ENCODE peak calls at places on chromosome 20, in four cellular contexts. E is AG09309, B is fibroblast of mammary gland, I is A549. J is an unnamed sample.

GRCh38 chr20:23456416-23456815 is 3.7 kb upstream of the CST11 start:
- DNase-seq in B (no peak), I (no peak), E (no peak), J (no peak)

GRCh38 chr20:64044484-64045247 is 4.8 kb downstream of the SOX18 start:
- DNase-seq in E (no peak), B (peak; percentile 41), I (peak; percentile 52), J (no peak)

GRCh38 chr20:10581823-10582222 is 92.0 kb downstream of the JAG1 start:
- DNase-seq in B (peak; percentile 84), E (no peak), I (no peak), J (no peak)

GRCh38 chr20:40506567-40506966 is 182.5 kb downstream of the MAFB start:
- DNase-seq in E (peak; percentile 97), I (peak; percentile 9), B (peak; percentile 99), J (peak; percentile 76)

GRCh38 chr20:38840053-38840893 is 34.8 kb downstream of the PPP1R16B start:
- DNase-seq in B (peak; percentile 7), E (no peak), I (no peak), J (no peak)

GRCh38 chr20:34111712-34112599 is at the start of gene EIF2S2:
- DNase-seq in B (peak; percentile 98), I (peak; percentile 92), E (peak; percentile 96), J (peak; percentile 100)

GRCh38 chr20:21240394-21240793 is 62.7 kb upstream of the XRN2 start:
- DNase-seq in I (no peak), B (no peak), E (no peak), J (peak; percentile 5)

GRCh38 chr20:6909608-6910007 is 142.1 kb downstream of the BMP2 start:
- DNase-seq in I (no peak), E (no peak), B (no peak), J (no peak)

GRCh38 chr20:37283530-37284195 is 5.8 kb upstream of the MANBAL start:
- DNase-seq in I (no peak), E (no peak), B (no peak), J (no peak)

GRCh38 chr20:13243826-13244376 is 22.8 kb downstream of the ISM1 start:
- DNase-seq in E (peak; percentile 52), I (peak; percentile 81), B (peak; percentile 38), J (peak; percentile 61)

GRCh38 chr20:37800618-37801017 is 102.3 kb upstream of the VSTM2L start:
- DNase-seq in E (no peak), I (no peak), B (no peak), J (no peak)

GRCh38 chr20:11216451-11217314 is 542.9 kb upstream of the JAG1 start:
- DNase-seq in B (no peak), E (no peak), I (peak; percentile 16), J (peak; percentile 86)

GRCh38 chr20:39025883-39026282 is 63.7 kb downstream of the DHX35 start:
- DNase-seq in I (no peak), B (no peak), E (no peak), J (no peak)

GRCh38 chr20:45467861-45468260 is 1.7 kb upstream of the WFDC2 start:
- DNase-seq in B (no peak), E (no peak), I (no peak), J (no peak)

GRCh38 chr20:45463113-45463512 is 6.4 kb upstream of the WFDC2 start:
- DNase-seq in I (no peak), B (no peak), E (no peak), J (no peak)

GRCh38 chr20:45463709-45464108 is 5.8 kb upstream of the WFDC2 start:
- DNase-seq in E (no peak), I (no peak), B (no peak), J (no peak)

GRCh38 chr20:45467172-45467571 is 2.4 kb upstream of the WFDC2 start:
- DNase-seq in I (no peak), B (no peak), E (no peak), J (no peak)

DNA sequence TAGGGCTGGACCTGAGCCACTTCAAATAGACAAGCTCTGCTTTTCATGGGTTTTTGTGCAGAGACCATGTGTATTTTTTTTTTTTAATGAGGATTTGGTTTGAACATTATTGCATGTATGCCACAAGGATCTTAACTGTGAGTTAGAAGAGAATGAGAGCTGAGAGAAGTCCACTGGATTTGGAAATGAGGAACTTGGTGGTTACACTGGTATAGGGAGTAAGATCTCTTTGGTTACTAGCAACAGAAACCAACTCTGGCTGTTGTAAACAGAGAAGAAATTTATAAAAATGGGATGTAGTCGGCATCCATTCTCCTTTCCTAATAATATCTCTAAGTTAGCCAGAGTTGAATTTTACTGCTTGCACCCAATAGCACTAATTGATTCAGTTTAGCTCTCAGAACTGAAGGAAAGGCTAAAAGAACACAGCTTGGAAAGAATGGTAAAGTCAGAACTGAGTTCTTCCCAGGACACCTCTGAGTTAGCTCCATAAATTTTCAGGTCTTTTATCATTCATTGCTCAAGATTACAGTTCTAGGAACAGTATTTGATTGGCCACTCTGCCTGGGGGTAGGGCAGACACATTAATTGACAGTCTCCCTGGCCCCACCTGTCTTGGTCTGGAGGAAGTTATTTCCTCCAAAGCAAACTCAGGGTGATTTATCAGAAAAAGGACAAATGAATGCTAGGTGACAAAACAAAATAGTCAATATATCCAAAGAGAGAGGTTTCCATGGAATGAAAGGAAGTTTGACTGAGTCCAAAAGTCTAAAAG is 3.9 kb upstream of the WFDC2 start:
- DNase-seq in B (no peak), E (no peak), I (no peak), J (no peak)
- TF ChIP-seq CTCF in B (no peak), E (no peak), I (no peak), J (no peak)

GRCh38 chr20:35517125-35517524 is 12.3 kb downstream of the C20orf173 start:
- DNase-seq in B (no peak), I (no peak), E (no peak), J (no peak)

GRCh38 chr20:35518975-35519374 is 10.5 kb downstream of the C20orf173 start:
- DNase-seq in I (no peak), B (no peak), E (no peak), J (no peak)

GRCh38 chr20:35515341-35515740 is 14.1 kb downstream of the C20orf173 start:
- DNase-seq in E (no peak), I (no peak), B (no peak), J (no peak)

GRCh38 chr20:35514371-35514960 is 15.0 kb downstream of the C20orf173 start:
- DNase-seq in B (no peak), I (no peak), E (no peak), J (no peak)

DNA sequence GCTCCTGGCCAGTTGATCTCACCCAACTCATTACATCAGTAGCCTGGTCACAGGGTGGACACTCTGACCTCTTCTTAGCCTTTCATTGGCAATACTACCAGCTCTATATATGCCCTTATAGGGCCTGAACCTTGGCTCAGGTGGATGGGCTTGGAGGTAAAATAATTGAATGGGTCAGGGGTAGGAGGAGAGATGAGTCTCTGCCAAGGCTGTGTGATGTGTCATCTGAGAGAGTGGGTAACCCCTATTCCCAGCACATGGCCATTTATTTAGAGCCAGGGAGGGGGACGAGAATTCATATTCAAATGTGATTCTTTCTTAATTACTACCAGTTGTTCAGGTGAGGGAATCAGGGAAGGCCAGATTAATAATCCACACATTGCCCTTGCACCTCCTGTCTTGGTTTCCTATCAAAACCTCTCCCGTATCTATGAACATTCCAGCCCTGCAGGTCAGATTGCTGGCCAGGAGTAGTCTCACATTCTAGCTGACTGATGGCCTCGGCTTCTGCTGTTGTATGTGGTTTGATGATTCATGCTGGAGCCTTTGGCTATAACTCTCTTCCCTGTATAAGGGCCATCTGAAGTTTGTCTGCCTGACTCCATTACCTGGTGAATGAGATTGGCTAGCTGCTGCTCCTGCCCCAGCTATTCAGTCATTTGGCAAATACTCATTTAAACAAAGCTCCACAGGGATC is 13.4 kb downstream of the C20orf173 start:
- DNase-seq in B (peak; percentile 84), E (peak; percentile 21), I (peak; percentile 38), J (no peak)
- H3K4me3 ChIP-seq in B (no peak overlapping the region), E (no peak overlapping the region), I (no peak overlapping the region), J (no peak overlapping the region)

GRCh38 chr20:9215539-9215938 is 146.7 kb downstream of the PLCB4 start:
- DNase-seq in E (no peak), B (no peak), I (no peak), J (peak; percentile 15)
- TF ChIP-seq CTCF in E (peak; percentile 43), B (peak; percentile 56), I (peak; percentile 55), J (peak; percentile 62)

DNA sequence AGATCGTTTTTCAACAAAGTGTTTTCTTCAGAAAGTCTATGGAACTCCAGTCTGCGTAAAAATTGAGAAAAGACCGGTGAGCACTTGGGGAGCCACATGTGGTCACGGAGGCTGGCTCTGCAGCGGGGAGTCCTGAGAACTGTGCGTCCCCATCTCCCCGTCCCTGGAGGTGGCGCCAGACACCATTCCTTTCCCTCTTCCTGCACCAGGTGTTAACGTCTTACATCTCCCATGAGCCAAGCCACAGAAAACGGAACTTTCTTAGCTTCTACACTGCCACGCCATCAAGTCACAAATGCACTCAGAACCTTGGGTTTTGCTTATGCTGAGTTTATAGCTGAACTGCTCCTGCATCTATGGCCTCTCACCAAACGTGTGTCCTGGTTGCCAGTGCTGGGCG is 62.6 kb downstream of the GINS1 start:
- DNase-seq in E (no peak), I (no peak), B (peak; percentile 49), J (peak; percentile 78)
- H3K4me3 ChIP-seq in E (no peak overlapping the region), I (no peak overlapping the region), B (no peak overlapping the region), J (no peak overlapping the region)

DNA sequence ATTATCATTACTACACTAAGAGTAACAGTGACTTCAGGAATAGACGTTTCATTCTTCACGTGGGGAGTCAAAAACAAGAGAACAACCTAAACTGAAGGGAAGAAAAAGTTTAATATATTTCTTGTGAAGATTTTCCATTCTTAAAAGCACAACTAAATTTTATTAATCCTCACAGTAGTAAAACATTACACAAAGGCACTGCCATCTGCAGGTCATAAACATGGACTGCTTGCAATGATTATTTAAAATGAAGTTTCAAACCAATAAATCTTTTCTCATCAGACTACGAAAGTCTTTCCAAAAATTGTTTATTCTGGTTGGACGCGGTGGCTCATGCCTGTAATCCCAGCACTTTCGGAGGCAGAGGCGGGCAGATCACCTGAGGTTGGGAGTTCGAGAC is 2.6 kb downstream of the NCOA5 start:
- DNase-seq in B (peak; percentile 42), E (no peak), I (no peak), J (no peak)
- TF ChIP-seq CTCF in B (peak; percentile 52), E (peak; percentile 44), I (peak; percentile 46), J (peak; percentile 40)

GRCh38 chr20:47782920-47783552 is 2.2 kb downstream of the SULF2 start:
- DNase-seq in E (no peak), I (peak; percentile 10), B (no peak), J (peak; percentile 30)

GRCh38 chr20:47785321-47785899 is at the start of gene SULF2:
- DNase-seq in I (no peak), B (no peak), E (no peak), J (peak; percentile 84)

GRCh38 chr20:47785900-47786762 is 850 bp upstream of the SULF2 start:
- DNase-seq in B (peak; percentile 70), I (peak; percentile 80), E (peak; percentile 54), J (peak; percentile 91)

GRCh38 chr20:47784599-47785320 is 521 bp downstream of the SULF2 start:
- DNase-seq in B (peak; percentile 32), E (no peak), I (peak; percentile 80), J (peak; percentile 74)

GRCh38 chr20:47784256-47784598 is 1.1 kb downstream of the SULF2 start:
- DNase-seq in E (no peak), I (no peak), B (no peak), J (no peak)
- H3K4me3 ChIP-seq in E (peak overlapping the region; percentile 60), I (peak overlapping the region; percentile 69), B (no peak overlapping the region), J (peak overlapping the region; percentile 55)

DNA sequence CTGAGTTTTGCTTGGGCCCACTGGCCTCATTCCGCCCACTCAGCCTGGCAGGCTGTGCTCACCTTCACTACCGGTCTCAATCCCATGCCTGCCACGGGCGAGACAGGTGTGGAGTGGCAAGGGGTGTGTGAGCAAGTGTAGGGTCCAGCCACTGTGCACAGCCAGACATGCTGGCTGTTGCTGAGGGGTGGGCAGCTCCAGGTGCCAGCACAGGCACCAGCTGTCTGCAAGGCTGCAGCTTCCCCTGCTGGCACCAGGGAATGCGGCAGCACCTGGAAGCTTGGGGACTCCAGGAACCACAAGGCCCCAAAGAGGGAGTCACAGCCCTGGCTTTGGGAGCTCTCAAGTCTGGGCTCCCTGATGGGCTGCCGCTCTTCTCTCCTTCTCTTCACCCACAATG is 372.7 kb downstream of the CBLN4 start:
- DNase-seq in E (no peak), B (no peak), I (no peak), J (no peak)
- TF ChIP-seq CTCF in E (no peak), B (no peak), I (no peak), J (no peak)

J was measured in Caco-2.